ENCODE peak calls at places on chromosome 12, in seven cellular contexts. J, O, C, T, H, W and A are unnamed samples.

GRCh38 chr12:64695550-64695949 is 63.7 kb downstream of the GNS start:
- DNase-seq in J (no peak), O (no peak), C (no peak), T (peak; percentile 74), H (no peak), W (no peak), A (no peak)

GRCh38 chr12:69105101-69105613 is 134.2 kb upstream of the CPSF6 start:
- DNase-seq in J (no peak), O (no peak), C (no peak), T (no peak), H (no peak), W (no peak), A (no peak)

GRCh38 chr12:91216871-91217270 is 34.3 kb upstream of the DCN start:
- DNase-seq in J (no peak), O (no peak), C (no peak), T (no peak), H (no peak), W (peak; percentile 30), A (no peak)

GRCh38 chr12:107503851-107504502 is 181.6 kb upstream of the PWP1 start:
- DNase-seq in J (no peak), O (no peak), C (no peak), T (no peak), H (no peak), W (no peak), A (no peak)

GRCh38 chr12:100539209-100539608 is 34.3 kb upstream of the GAS2L3 start:
- DNase-seq in J (no peak), O (peak; percentile 13), C (no peak), T (peak; percentile 90), H (peak; percentile 29), W (peak; percentile 26), A (peak; percentile 63)

GRCh38 chr12:90090929-90091651 is 382.5 kb upstream of the ATP2B1 start:
- DNase-seq in J (no peak), O (no peak), C (no peak), T (peak; percentile 76), H (no peak), W (peak; percentile 100), A (peak; percentile 90)

GRCh38 chr12:113116875-113117274 is 18.7 kb downstream of the RASAL1 start:
- DNase-seq in J (no peak), O (no peak), C (no peak), T (no peak), H (no peak), W (no peak), A (no peak)

GRCh38 chr12:105317942-105318614 is 12.4 kb upstream of the C12orf75 start:
- DNase-seq in J (no peak), O (no peak), C (no peak), T (no peak), H (no peak), W (peak; percentile 48), A (no peak)

GRCh38 chr12:122406701-122407154 is 15.7 kb downstream of the CLIP1 start:
- DNase-seq in J (no peak), O (no peak), C (no peak), T (no peak), H (no peak), W (no peak), A (peak; percentile 42)

GRCh38 chr12:131132118-131132892 is 178.6 kb downstream of the ADGRD1 start:
- DNase-seq in J (peak; percentile 64), O (peak; percentile 75), C (no peak), T (peak; percentile 99), H (no peak), W (no peak), A (peak; percentile 94)

GRCh38 chr12:109288571-109288970 is 20.5 kb downstream of the FOXN4 start:
- DNase-seq in J (no peak), O (no peak), C (no peak), T (no peak), H (no peak), W (no peak), A (peak; percentile 63)

GRCh38 chr12:121069206-121069605 is 30.2 kb upstream of the OASL start:
- DNase-seq in J (no peak), O (no peak), C (no peak), T (peak; percentile 11), H (no peak), W (no peak), A (no peak)

GRCh38 chr12:29627221-29627620 is 129.7 kb upstream of the OVCH1 start:
- DNase-seq in J (no peak), O (no peak), C (no peak), T (no peak), H (no peak), W (no peak), A (no peak)

GRCh38 chr12:29620030-29620429 is 122.5 kb upstream of the OVCH1 start:
- DNase-seq in J (no peak), O (no peak), C (no peak), T (no peak), H (no peak), W (no peak), A (no peak)

DNA sequence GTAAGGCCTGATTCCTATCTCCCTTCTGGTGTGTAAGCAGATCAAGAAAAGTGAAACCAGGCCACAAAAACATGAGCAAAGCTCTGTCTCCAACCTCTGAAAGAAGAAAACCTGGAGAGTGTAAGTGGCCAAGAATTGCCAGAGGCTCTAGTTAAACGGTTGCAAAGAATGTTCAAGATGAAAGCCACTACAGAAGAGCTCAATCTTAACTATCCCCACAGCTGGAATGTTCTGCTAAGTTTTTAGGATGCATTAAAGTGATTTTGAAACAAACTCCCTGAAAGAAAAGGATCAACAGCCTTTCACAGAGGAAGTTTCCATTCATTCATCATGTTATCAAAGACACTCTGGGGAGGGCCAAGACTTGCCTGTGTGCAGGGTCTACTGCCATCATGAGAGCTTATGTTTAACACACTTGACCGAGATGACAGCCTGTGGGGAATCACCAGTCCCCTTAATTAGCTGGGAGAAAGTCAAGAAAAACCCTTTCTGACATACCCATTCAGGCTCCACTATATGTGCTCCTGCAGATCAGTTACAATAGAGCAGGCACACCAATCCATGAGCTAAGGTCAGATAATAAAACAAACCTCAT is 128.0 kb upstream of the OVCH1 start:
- DNase-seq in J (no peak), O (no peak), C (no peak), T (no peak), H (no peak), W (no peak), A (no peak)
- H3K36me3 ChIP-seq in J (no peaks in the 10 kb centered on the region), O (no peaks in the 10 kb centered on the region), C (no peaks in the 10 kb centered on the region), T (peaks cover 26% of the 10 kb centered on the region), H (no peaks in the 10 kb centered on the region), W (no peaks in the 10 kb centered on the region), A (no peaks in the 10 kb centered on the region)

GRCh38 chr12:118213452-118213851 is 77.5 kb downstream of the PEBP1 start:
- DNase-seq in J (no peak), O (no peak), C (no peak), T (no peak), H (no peak), W (no peak), A (no peak)

GRCh38 chr12:118220697-118221096 is 84.8 kb downstream of the PEBP1 start:
- DNase-seq in J (no peak), O (no peak), C (no peak), T (no peak), H (no peak), W (no peak), A (no peak)

GRCh38 chr12:118219772-118220171 is 83.8 kb downstream of the PEBP1 start:
- DNase-seq in J (no peak), O (no peak), C (no peak), T (no peak), H (no peak), W (no peak), A (no peak)

GRCh38 chr12:118219106-118219505 is 83.2 kb downstream of the PEBP1 start:
- DNase-seq in J (no peak), O (no peak), C (no peak), T (no peak), H (no peak), W (no peak), A (no peak)
- H3K36me3 ChIP-seq in J (peaks cover under 1% of the 10 kb centered on the region), O (no peaks in the 10 kb centered on the region), C (no peaks in the 10 kb centered on the region), T (no peaks in the 10 kb centered on the region), H (no peaks in the 10 kb centered on the region), W (no peaks in the 10 kb centered on the region), A (no peaks in the 10 kb centered on the region)

GRCh38 chr12:111453071-111453989 is 47.6 kb downstream of the SH2B3 start:
- DNase-seq in J (no peak), O (no peak), C (no peak), T (peak; percentile 56), H (no peak), W (no peak), A (no peak)
- H3K36me3 ChIP-seq in J (peaks cover 60% of the 10 kb centered on the region), O (peaks cover 23% of the 10 kb centered on the region), C (peaks cover 34% of the 10 kb centered on the region), T (peaks cover 83% of the 10 kb centered on the region), H (peaks cover 39% of the 10 kb centered on the region), W (peaks cover 29% of the 10 kb centered on the region), A (peaks cover 20% of the 10 kb centered on the region)

DNA sequence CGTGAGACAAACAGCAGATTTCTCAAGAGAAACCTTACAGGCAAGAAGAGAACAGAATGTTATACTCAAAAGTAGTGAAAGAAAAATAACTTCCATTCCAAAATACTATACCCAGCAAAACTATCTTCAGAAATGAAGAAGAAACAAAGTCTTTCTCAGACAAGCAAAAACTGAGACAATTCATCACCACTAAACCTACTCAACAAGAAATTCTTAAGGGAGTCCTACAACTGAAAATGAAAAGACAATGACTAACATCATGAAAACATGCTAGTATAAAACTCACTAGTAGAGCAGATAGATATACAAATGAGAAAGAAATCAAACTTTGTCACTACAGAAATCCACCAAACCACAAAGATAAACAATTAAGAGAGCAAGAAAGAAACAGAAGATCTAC is 106.5 kb downstream of the CEP83 start:
- DNase-seq in J (no peak), O (no peak), C (no peak), T (no peak), H (no peak), W (no peak), A (no peak)
- H3K36me3 ChIP-seq in J (no peaks in the 10 kb centered on the region), O (no peaks in the 10 kb centered on the region), C (peaks cover 3% of the 10 kb centered on the region), T (peaks cover 21% of the 10 kb centered on the region), H (no peaks in the 10 kb centered on the region), W (no peaks in the 10 kb centered on the region), A (no peaks in the 10 kb centered on the region)

GRCh38 chr12:75589801-75590200 is 78.4 kb upstream of the KRR1 start:
- DNase-seq in J (no peak), O (no peak), C (no peak), T (no peak), H (no peak), W (no peak), A (no peak)

GRCh38 chr12:75585309-75585708 is 73.9 kb upstream of the KRR1 start:
- DNase-seq in J (no peak), O (no peak), C (no peak), T (no peak), H (no peak), W (peak; percentile 84), A (no peak)

GRCh38 chr12:75592086-75592485 is 80.7 kb upstream of the KRR1 start:
- DNase-seq in J (no peak), O (no peak), C (no peak), T (no peak), H (no peak), W (no peak), A (no peak)

GRCh38 chr12:75591628-75592027 is 80.2 kb upstream of the KRR1 start:
- DNase-seq in J (no peak), O (no peak), C (no peak), T (no peak), H (no peak), W (no peak), A (peak; percentile 29)

GRCh38 chr12:75587340-75588106 is 76.1 kb upstream of the KRR1 start:
- DNase-seq in J (no peak), O (no peak), C (no peak), T (no peak), H (no peak), W (no peak), A (no peak)
- H3K36me3 ChIP-seq in J (no peaks in the 10 kb centered on the region), O (no peaks in the 10 kb centered on the region), C (no peaks in the 10 kb centered on the region), T (no peaks in the 10 kb centered on the region), H (no peaks in the 10 kb centered on the region), W (no peaks in the 10 kb centered on the region), A (no peaks in the 10 kb centered on the region)